ENCODE peak calls at places on chromosome 3, in ten cellular contexts. W, L, T, Y, O, M, V, C, Z and J are unnamed samples.

GRCh38 chr3:143103633-143104032 is 15.9 kb upstream of the CHST2 start:
- DNase-seq in T (no peak), L (no peak), M (no peak), Z (no peak), C (no peak), W (no peak), Y (no peak), O (no peak), V (no peak), J (no peak)

GRCh38 chr3:170049146-170050000 is 11.6 kb downstream of the GPR160 start:
- DNase-seq in V (no peak), T (no peak), W (no peak), Z (no peak), M (peak), L (peak), O (no peak), C (peak), Y (no peak), J (no peak)

GRCh38 chr3:163058190-163058854 is 1561.7 kb downstream of the OTOL1 start:
- DNase-seq in V (no peak), Y (no peak), T (no peak), O (no peak), W (no peak), L (no peak), M (no peak), C (no peak), Z (no peak), J (no peak)

GRCh38 chr3:49133226-49133951 is 539 bp upstream of the LAMB2 start:
- DNase-seq in C (peak), T (no peak), O (peak), Y (peak), Z (no peak), M (peak), L (peak), W (no peak), V (peak), J (no peak)

GRCh38 chr3:142226474-142226873 is 1.1 kb upstream of the GK5 start:
- DNase-seq in O (no peak), Z (no peak), V (no peak), M (no peak), W (no peak), T (no peak), C (no peak), Y (no peak), L (no peak), J (no peak)

GRCh38 chr3:16841354-16841753 is 43.4 kb upstream of the PLCL2 start:
- DNase-seq in M (no peak), W (no peak), O (no peak), Y (no peak), T (no peak), C (no peak), V (no peak), Z (no peak), L (no peak), J (no peak)

GRCh38 chr3:9216736-9217135 is 32.7 kb downstream of the SRGAP3 start:
- DNase-seq in O (no peak), C (peak), M (no peak), L (peak), Z (no peak), V (no peak), T (no peak), W (no peak), Y (no peak), J (no peak)

GRCh38 chr3:101635954-101636798 is 40.8 kb downstream of the ZBTB11 start:
- DNase-seq in Y (no peak), O (no peak), C (no peak), L (peak), T (peak), M (peak), Z (peak), W (peak), V (peak), J (peak)

GRCh38 chr3:111715911-111716523 is 120.9 kb upstream of the ZBED2 start:
- DNase-seq in C (no peak), O (no peak), V (peak), Z (peak), W (no peak), T (no peak), M (no peak), Y (peak), L (no peak), J (no peak)

GRCh38 chr3:115100172-115100571 is 46.9 kb downstream of the ZBTB20 start:
- DNase-seq in Z (no peak), Y (no peak), W (peak), L (peak), V (no peak), C (peak), O (peak), M (peak), T (no peak), J (peak)

GRCh38 chr3:68007621-68008226 is 353.3 kb upstream of the SUCLG2 start:
- DNase-seq in L (no peak), Y (no peak), W (no peak), C (no peak), Z (peak), T (peak), O (no peak), M (no peak), V (peak), J (peak)

GRCh38 chr3:58167431-58168351 is 43.1 kb downstream of the DNASE1L3 start:
- DNase-seq in O (peak), V (peak), M (peak), Y (no peak), C (no peak), Z (peak), T (peak), L (peak), W (peak), J (peak)

GRCh38 chr3:195522254-195523023 is 20.7 kb downstream of the PPP1R2 start:
- DNase-seq in V (no peak), W (peak), Z (peak), L (no peak), T (no peak), Y (peak), C (no peak), O (no peak), M (peak), J (no peak)

GRCh38 chr3:42711491-42712343 is 9.1 kb upstream of the HHATL start:
- DNase-seq in C (no peak), L (no peak), Y (no peak), Z (no peak), O (no peak), V (peak), M (no peak), T (no peak), W (no peak), J (no peak)

GRCh38 chr3:14244521-14244920 is 65.9 kb downstream of the LSM3 start:
- DNase-seq in O (no peak), M (no peak), V (no peak), Y (no peak), C (no peak), W (no peak), L (no peak), Z (no peak), T (no peak), J (no peak)

GRCh38 chr3:45333549-45333948 is 54.8 kb upstream of the LARS2 start:
- DNase-seq in W (no peak), Z (no peak), C (peak), O (no peak), T (no peak), M (peak), Y (no peak), L (no peak), V (no peak), J (no peak)

GRCh38 chr3:47601310-47601709 is 22.6 kb upstream of the CSPG5 start:
- DNase-seq in Y (no peak), M (no peak), V (no peak), Z (no peak), O (no peak), T (no peak), C (no peak), W (no peak), L (no peak), J (no peak)

GRCh38 chr3:126258670-126259069 is 78.3 kb upstream of the ALDH1L1 start:
- DNase-seq in W (no peak), Z (no peak), L (no peak), Y (no peak), M (no peak), T (no peak), O (no peak), V (no peak), C (no peak), J (no peak)

GRCh38 chr3:46932455-46933225 is 43.9 kb downstream of the CCDC12 start:
- DNase-seq in W (no peak), M (no peak), Y (no peak), C (no peak), T (no peak), Z (no peak), O (no peak), L (no peak), V (no peak), J (no peak)

GRCh38 chr3:100256724-100257123 is 4.1 kb upstream of the TBC1D23 start:
- DNase-seq in Z (no peak), Y (no peak), W (no peak), C (peak), T (no peak), L (peak), M (no peak), O (no peak), V (no peak), J (no peak)

GRCh38 chr3:15439476-15439875 is 12.1 kb downstream of the EAF1 start:
- DNase-seq in T (no peak), L (peak), W (no peak), Z (no peak), O (no peak), M (peak), Y (no peak), C (peak), V (no peak), J (no peak)

GRCh38 chr3:151305778-151306157 is 10.9 kb downstream of the GPR87 start:
- DNase-seq in T (no peak), C (no peak), O (no peak), W (no peak), Y (no peak), Z (no peak), L (no peak), M (peak), V (no peak), J (no peak)

GRCh38 chr3:161523916-161524315 is 27.3 kb downstream of the OTOL1 start:
- DNase-seq in W (no peak), C (no peak), M (no peak), Z (no peak), O (no peak), L (no peak), V (no peak), Y (no peak), T (no peak), J (no peak)

GRCh38 chr3:151940481-151940880 is 67.0 kb downstream of the SUCNR1 start:
- DNase-seq in O (no peak), V (no peak), Z (no peak), C (no peak), M (no peak), T (no peak), W (no peak), L (no peak), Y (no peak), J (no peak)

GRCh38 chr3:10609134-10609533 is 103.7 kb upstream of the ATP2B2 start:
- DNase-seq in W (no peak), Y (no peak), C (no peak), T (no peak), L (no peak), V (no peak), M (no peak), O (no peak), Z (no peak), J (no peak)

GRCh38 chr3:11568503-11569155 is 75.1 kb downstream of the VGLL4 start:
- DNase-seq in Y (no peak), C (peak), L (peak), O (peak), W (no peak), T (no peak), M (peak), V (no peak), Z (no peak), J (no peak)